ENCODE peak calls at places on chromosomes 6 and 20, in five cellular contexts. One of them, this sample, is unnamed.

GRCh38 chr20:58629213-58629575 is 21.9 kb upstream of the STX16 start:
- DNase-seq in HS-27A: no peak
- DNase-seq in RWPE1: no peak
- DNase-seq in T-helper 17 cell: no peak
- DNase-seq in NK-92 treated with Interleukin-12 subunit alpha and Interleukin-12 subunit beta, amount 100 ng/mL, for 24 hours: no peak
- DNase-seq in this sample: no peak

GRCh38 chr20:7924692-7925091 is 15.6 kb downstream of the HAO1 start:
- DNase-seq in T-helper 17 cell: no peak
- DNase-seq in HS-27A: peak
- DNase-seq in NK-92 treated with Interleukin-12 subunit alpha and Interleukin-12 subunit beta, amount 100 ng/mL, for 24 hours: no peak
- DNase-seq in RWPE1: peak
- DNase-seq in this sample: peak

GRCh38 chr6:78910611-78911134 is 43.3 kb downstream of the IRAK1BP1 start:
- DNase-seq in T-helper 17 cell: no peak
- DNase-seq in RWPE1: peak
- DNase-seq in NK-92 treated with Interleukin-12 subunit alpha and Interleukin-12 subunit beta, amount 100 ng/mL, for 24 hours: no peak
- DNase-seq in HS-27A: no peak
- DNase-seq in this sample: peak

GRCh38 chr6:32128751-32129296 is 778 bp upstream of the ATF6B start:
- DNase-seq in HS-27A: no peak
- DNase-seq in RWPE1: no peak
- DNase-seq in NK-92 treated with Interleukin-12 subunit alpha and Interleukin-12 subunit beta, amount 100 ng/mL, for 24 hours: no peak
- DNase-seq in T-helper 17 cell: no peak
- DNase-seq in this sample: no peak

GRCh38 chr20:22815584-22815983 is 219.5 kb upstream of the SSTR4 start:
- DNase-seq in HS-27A: no peak
- DNase-seq in NK-92 treated with Interleukin-12 subunit alpha and Interleukin-12 subunit beta, amount 100 ng/mL, for 24 hours: no peak
- DNase-seq in RWPE1: no peak
- DNase-seq in T-helper 17 cell: no peak
- DNase-seq in this sample: no peak

GRCh38 chr6:17473554-17473953 is 80.2 kb downstream of the CAP2 start:
- DNase-seq in RWPE1: no peak
- DNase-seq in T-helper 17 cell: no peak
- DNase-seq in HS-27A: no peak
- DNase-seq in NK-92 treated with Interleukin-12 subunit alpha and Interleukin-12 subunit beta, amount 100 ng/mL, for 24 hours: no peak
- DNase-seq in this sample: no peak

GRCh38 chr6:149190228-149190831 is 127.2 kb upstream of the TAB2 start:
- DNase-seq in RWPE1: no peak
- DNase-seq in HS-27A: no peak
- DNase-seq in T-helper 17 cell: no peak
- DNase-seq in NK-92 treated with Interleukin-12 subunit alpha and Interleukin-12 subunit beta, amount 100 ng/mL, for 24 hours: no peak
- DNase-seq in this sample: peak

GRCh38 chr6:31114540-31114876 is at the start of gene PSORS1C1:
- DNase-seq in RWPE1: peak
- DNase-seq in HS-27A: peak
- DNase-seq in T-helper 17 cell: no peak
- DNase-seq in NK-92 treated with Interleukin-12 subunit alpha and Interleukin-12 subunit beta, amount 100 ng/mL, for 24 hours: no peak
- DNase-seq in this sample: peak

GRCh38 chr6:108896111-108896661 is 48.0 kb downstream of the ARMC2 start:
- DNase-seq in NK-92 treated with Interleukin-12 subunit alpha and Interleukin-12 subunit beta, amount 100 ng/mL, for 24 hours: no peak
- DNase-seq in RWPE1: peak
- DNase-seq in T-helper 17 cell: no peak
- DNase-seq in HS-27A: no peak
- DNase-seq in this sample: peak

GRCh38 chr6:3891889-3892288 is 42.7 kb downstream of the FAM50B start:
- DNase-seq in RWPE1: no peak
- DNase-seq in NK-92 treated with Interleukin-12 subunit alpha and Interleukin-12 subunit beta, amount 100 ng/mL, for 24 hours: no peak
- DNase-seq in HS-27A: no peak
- DNase-seq in T-helper 17 cell: no peak
- DNase-seq in this sample: no peak

This sample was measured in choroid plexus epithelial cell.